ENCODE peak calls at places on chromosomes 16 and 17, in five cellular contexts. U is ovary, J is neuronal stem cell, V is HT1080, T is uterus. Z is an unnamed sample.
A peak's percentile ranks its signal among the peaks of the same experiment; 100 is the strongest.

GRCh38 chr17:7929158-7930029 is at the start of gene KCNAB3:
- DNase-seq in U (peak; percentile 66), T (peak; percentile 71), J (peak; percentile 69), V (no peak), Z (peak; percentile 48)

GRCh38 chr17:64230551-64231408 is 32.3 kb downstream of the TEX2 start:
- DNase-seq in V (peak; percentile 17), J (no peak), U (no peak), T (no peak), Z (no peak)

GRCh38 chr16:6684076-6684673 is 648.5 kb upstream of the RBFOX1 start:
- DNase-seq in T (no peak), U (no peak), V (peak; percentile 26), J (peak; percentile 35), Z (no peak)

GRCh38 chr17:78184311-78184710 is 2.5 kb downstream of the TK1 start:
- DNase-seq in J (no peak), U (no peak), T (peak; percentile 33), V (no peak), Z (no peak)

GRCh38 chr17:31416503-31416923 is 25.0 kb downstream of the RAB11FIP4 start:
- DNase-seq in U (no peak), T (no peak), V (no peak), J (peak; percentile 33), Z (no peak)

GRCh38 chr16:16004314-16004749 is 54.9 kb downstream of the ABCC1 start:
- DNase-seq in T (no peak), J (no peak), V (peak; percentile 68), U (no peak), Z (no peak)

GRCh38 chr17:44007346-44008204 is 3.2 kb downstream of the NAGS start:
- DNase-seq in T (no peak), V (peak; percentile 48), J (no peak), U (no peak), Z (no peak)

GRCh38 chr17:63492940-63493339 is 16.1 kb downstream of the ACE start:
- DNase-seq in U (no peak), V (no peak), T (no peak), J (no peak), Z (no peak)

GRCh38 chr16:2023098-2023925 is 3.4 kb upstream of the NHERF2 start:
- DNase-seq in V (peak; percentile 86), J (peak; percentile 92), T (peak; percentile 96), U (peak; percentile 93), Z (peak; percentile 99)

GRCh38 chr17:76136276-76137025 is 4.6 kb downstream of the FOXJ1 start:
- DNase-seq in V (no peak), T (no peak), U (no peak), J (no peak), Z (no peak)

GRCh38 chr16:5054876-5055865 is 10.6 kb downstream of the C16orf89 start:
- DNase-seq in J (no peak), T (no peak), U (no peak), V (no peak), Z (no peak)

GRCh38 chr16:89616576-89617437 is 3.4 kb downstream of the DPEP1 start:
- DNase-seq in T (no peak), J (no peak), U (no peak), V (no peak), Z (no peak)

GRCh38 chr16:3716831-3717234 is 491 bp downstream of the TRAP1 start:
- DNase-seq in T (no peak), V (no peak), U (no peak), J (peak; percentile 29), Z (peak; percentile 30)

GRCh38 chr16:27781195-27781524 is 231.2 kb downstream of the KATNIP start:
- DNase-seq in T (no peak), U (no peak), J (no peak), V (no peak), Z (no peak)

GRCh38 chr16:78773316-78773715 is 673.9 kb downstream of the WWOX start:
- DNase-seq in U (no peak), T (no peak), J (no peak), V (no peak), Z (no peak)

GRCh38 chr16:57807968-57808528 is 5.8 kb upstream of the KIFC3 start:
- DNase-seq in V (peak; percentile 99), T (peak; percentile 82), U (peak; percentile 82), J (no peak), Z (peak; percentile 54)

GRCh38 chr16:49271363-49271762 is 10.3 kb downstream of the CBLN1 start:
- DNase-seq in T (no peak), V (no peak), U (no peak), J (no peak), Z (no peak)

GRCh38 chr16:68921654-68922053 is 78.3 kb downstream of the TANGO6 start:
- DNase-seq in T (no peak), V (peak; percentile 89), J (no peak), U (no peak), Z (no peak)

GRCh38 chr17:54899721-54900456 is 763 bp upstream of the TOM1L1 start:
- DNase-seq in J (no peak), T (no peak), V (no peak), U (no peak), Z (no peak)

GRCh38 chr17:81832608-81833159 is 407 bp downstream of the MCRIP1 start:
- DNase-seq in V (no peak), T (no peak), J (no peak), U (no peak), Z (peak; percentile 38)

GRCh38 chr16:75074920-75075687 is 41.5 kb downstream of the LDHD start:
- DNase-seq in V (peak; percentile 62), T (no peak), J (no peak), U (no peak), Z (peak; percentile 56)